ENCODE peak calls at places on chromosome 6, in eight cellular contexts. One of them, this sample, is unnamed.

GRCh38 chr6:166605752-166606151 is 19.3 kb upstream of the RAMACL start:
- DNase-seq in mucosa of gallbladder: peak
- DNase-seq in COR-L47: no peak
- DNase-seq in HL-60: no peak
- DNase-seq in stimulated activated CD8-positive, alpha-beta memory T cell treated with anti-CD3 and anti-CD28 coated beads, Interleukin-2, amount 100 ng/mL, for 48 hours: no peak
- DNase-seq in left ventricle myocardium inferior: no peak
- DNase-seq in activated CD4-positive, alpha-beta T cell treated with anti-CD3 and anti-CD28 coated beads for 36 hours: no peak
- DNase-seq in brain microvascular endothelial cell: no peak
- DNase-seq in this sample: no peak

GRCh38 chr6:53168516-53169257 is 20.0 kb upstream of the GCM1 start:
- DNase-seq in mucosa of gallbladder: no peak
- DNase-seq in COR-L47: no peak
- DNase-seq in HL-60: no peak
- DNase-seq in stimulated activated CD8-positive, alpha-beta memory T cell treated with anti-CD3 and anti-CD28 coated beads, Interleukin-2, amount 100 ng/mL, for 48 hours: no peak
- DNase-seq in left ventricle myocardium inferior: no peak
- DNase-seq in activated CD4-positive, alpha-beta T cell treated with anti-CD3 and anti-CD28 coated beads for 36 hours: no peak
- DNase-seq in brain microvascular endothelial cell: peak
- DNase-seq in this sample: no peak

GRCh38 chr6:13014551-13015378 is 298.2 kb downstream of the PHACTR1 start:
- DNase-seq in mucosa of gallbladder: no peak
- DNase-seq in COR-L47: peak
- DNase-seq in HL-60: no peak
- DNase-seq in stimulated activated CD8-positive, alpha-beta memory T cell treated with anti-CD3 and anti-CD28 coated beads, Interleukin-2, amount 100 ng/mL, for 48 hours: no peak
- DNase-seq in left ventricle myocardium inferior: peak
- DNase-seq in activated CD4-positive, alpha-beta T cell treated with anti-CD3 and anti-CD28 coated beads for 36 hours: no peak
- DNase-seq in brain microvascular endothelial cell: no peak
- DNase-seq in this sample: no peak

GRCh38 chr6:72132425-72132824 is 246.1 kb downstream of the RIMS1 start:
- DNase-seq in mucosa of gallbladder: no peak
- DNase-seq in COR-L47: no peak
- DNase-seq in HL-60: no peak
- DNase-seq in stimulated activated CD8-positive, alpha-beta memory T cell treated with anti-CD3 and anti-CD28 coated beads, Interleukin-2, amount 100 ng/mL, for 48 hours: no peak
- DNase-seq in left ventricle myocardium inferior: no peak
- DNase-seq in activated CD4-positive, alpha-beta T cell treated with anti-CD3 and anti-CD28 coated beads for 36 hours: no peak
- DNase-seq in brain microvascular endothelial cell: no peak
- DNase-seq in this sample: no peak

GRCh38 chr6:41488392-41489129 is 57.6 kb upstream of the FOXP4 start:
- DNase-seq in mucosa of gallbladder: no peak
- DNase-seq in COR-L47: no peak
- DNase-seq in HL-60: no peak
- DNase-seq in stimulated activated CD8-positive, alpha-beta memory T cell treated with anti-CD3 and anti-CD28 coated beads, Interleukin-2, amount 100 ng/mL, for 48 hours: no peak
- DNase-seq in left ventricle myocardium inferior: no peak
- DNase-seq in activated CD4-positive, alpha-beta T cell treated with anti-CD3 and anti-CD28 coated beads for 36 hours: no peak
- DNase-seq in brain microvascular endothelial cell: peak
- DNase-seq in this sample: peak

GRCh38 chr6:169972736-169973135 is 221.3 kb downstream of the ERMARD start:
- DNase-seq in mucosa of gallbladder: no peak
- DNase-seq in COR-L47: no peak
- DNase-seq in HL-60: no peak
- DNase-seq in stimulated activated CD8-positive, alpha-beta memory T cell treated with anti-CD3 and anti-CD28 coated beads, Interleukin-2, amount 100 ng/mL, for 48 hours: no peak
- DNase-seq in left ventricle myocardium inferior: peak
- DNase-seq in activated CD4-positive, alpha-beta T cell treated with anti-CD3 and anti-CD28 coated beads for 36 hours: no peak
- DNase-seq in brain microvascular endothelial cell: no peak
- DNase-seq in this sample: no peak

GRCh38 chr6:42221546-42221945 is 3.9 kb upstream of the MRPS10 start:
- DNase-seq in mucosa of gallbladder: no peak
- DNase-seq in COR-L47: no peak
- DNase-seq in HL-60: no peak
- DNase-seq in stimulated activated CD8-positive, alpha-beta memory T cell treated with anti-CD3 and anti-CD28 coated beads, Interleukin-2, amount 100 ng/mL, for 48 hours: no peak
- DNase-seq in left ventricle myocardium inferior: no peak
- DNase-seq in activated CD4-positive, alpha-beta T cell treated with anti-CD3 and anti-CD28 coated beads for 36 hours: no peak
- DNase-seq in brain microvascular endothelial cell: no peak
- DNase-seq in this sample: no peak

GRCh38 chr6:15444081-15444731 is 198.3 kb downstream of the JARID2 start:
- DNase-seq in mucosa of gallbladder: no peak
- DNase-seq in COR-L47: no peak
- DNase-seq in HL-60: no peak
- DNase-seq in stimulated activated CD8-positive, alpha-beta memory T cell treated with anti-CD3 and anti-CD28 coated beads, Interleukin-2, amount 100 ng/mL, for 48 hours: no peak
- DNase-seq in left ventricle myocardium inferior: no peak
- DNase-seq in activated CD4-positive, alpha-beta T cell treated with anti-CD3 and anti-CD28 coated beads for 36 hours: no peak
- DNase-seq in brain microvascular endothelial cell: no peak
- DNase-seq in this sample: no peak

GRCh38 chr6:18186033-18186432 is 30.8 kb downstream of the KDM1B start:
- DNase-seq in mucosa of gallbladder: no peak
- DNase-seq in COR-L47: no peak
- DNase-seq in HL-60: no peak
- DNase-seq in stimulated activated CD8-positive, alpha-beta memory T cell treated with anti-CD3 and anti-CD28 coated beads, Interleukin-2, amount 100 ng/mL, for 48 hours: no peak
- DNase-seq in left ventricle myocardium inferior: no peak
- DNase-seq in activated CD4-positive, alpha-beta T cell treated with anti-CD3 and anti-CD28 coated beads for 36 hours: no peak
- DNase-seq in brain microvascular endothelial cell: no peak
- DNase-seq in this sample: no peak

GRCh38 chr6:130997061-130997753 is 65.8 kb downstream of the EPB41L2 start:
- DNase-seq in mucosa of gallbladder: no peak
- DNase-seq in COR-L47: no peak
- DNase-seq in HL-60: no peak
- DNase-seq in stimulated activated CD8-positive, alpha-beta memory T cell treated with anti-CD3 and anti-CD28 coated beads, Interleukin-2, amount 100 ng/mL, for 48 hours: no peak
- DNase-seq in left ventricle myocardium inferior: no peak
- DNase-seq in activated CD4-positive, alpha-beta T cell treated with anti-CD3 and anti-CD28 coated beads for 36 hours: no peak
- DNase-seq in brain microvascular endothelial cell: no peak
- DNase-seq in this sample: no peak

GRCh38 chr6:157358287-157358686 is 22.7 kb upstream of the ZDHHC14 start:
- DNase-seq in mucosa of gallbladder: no peak
- DNase-seq in COR-L47: no peak
- DNase-seq in HL-60: no peak
- DNase-seq in stimulated activated CD8-positive, alpha-beta memory T cell treated with anti-CD3 and anti-CD28 coated beads, Interleukin-2, amount 100 ng/mL, for 48 hours: no peak
- DNase-seq in left ventricle myocardium inferior: no peak
- DNase-seq in activated CD4-positive, alpha-beta T cell treated with anti-CD3 and anti-CD28 coated beads for 36 hours: no peak
- DNase-seq in brain microvascular endothelial cell: no peak
- DNase-seq in this sample: no peak

GRCh38 chr6:37822851-37823682 is 3.5 kb downstream of the ZFAND3 start:
- DNase-seq in mucosa of gallbladder: peak
- DNase-seq in COR-L47: no peak
- DNase-seq in HL-60: no peak
- DNase-seq in stimulated activated CD8-positive, alpha-beta memory T cell treated with anti-CD3 and anti-CD28 coated beads, Interleukin-2, amount 100 ng/mL, for 48 hours: peak
- DNase-seq in left ventricle myocardium inferior: no peak
- DNase-seq in activated CD4-positive, alpha-beta T cell treated with anti-CD3 and anti-CD28 coated beads for 36 hours: peak
- DNase-seq in brain microvascular endothelial cell: peak
- DNase-seq in this sample: no peak

GRCh38 chr6:52407467-52407866 is 12.7 kb upstream of the EFHC1 start:
- DNase-seq in mucosa of gallbladder: no peak
- DNase-seq in COR-L47: peak
- DNase-seq in HL-60: no peak
- DNase-seq in stimulated activated CD8-positive, alpha-beta memory T cell treated with anti-CD3 and anti-CD28 coated beads, Interleukin-2, amount 100 ng/mL, for 48 hours: no peak
- DNase-seq in left ventricle myocardium inferior: no peak
- DNase-seq in activated CD4-positive, alpha-beta T cell treated with anti-CD3 and anti-CD28 coated beads for 36 hours: no peak
- DNase-seq in brain microvascular endothelial cell: peak
- DNase-seq in this sample: no peak

GRCh38 chr6:82781805-82782204 is 283.8 kb downstream of the UBE3D start:
- DNase-seq in mucosa of gallbladder: no peak
- DNase-seq in COR-L47: no peak
- DNase-seq in HL-60: no peak
- DNase-seq in stimulated activated CD8-positive, alpha-beta memory T cell treated with anti-CD3 and anti-CD28 coated beads, Interleukin-2, amount 100 ng/mL, for 48 hours: no peak
- DNase-seq in left ventricle myocardium inferior: no peak
- DNase-seq in activated CD4-positive, alpha-beta T cell treated with anti-CD3 and anti-CD28 coated beads for 36 hours: no peak
- DNase-seq in brain microvascular endothelial cell: no peak
- DNase-seq in this sample: no peak

GRCh38 chr6:40376113-40376650 is 211.0 kb downstream of the LRFN2 start:
- DNase-seq in mucosa of gallbladder: no peak
- DNase-seq in COR-L47: peak
- DNase-seq in HL-60: no peak
- DNase-seq in stimulated activated CD8-positive, alpha-beta memory T cell treated with anti-CD3 and anti-CD28 coated beads, Interleukin-2, amount 100 ng/mL, for 48 hours: no peak
- DNase-seq in left ventricle myocardium inferior: no peak
- DNase-seq in activated CD4-positive, alpha-beta T cell treated with anti-CD3 and anti-CD28 coated beads for 36 hours: no peak
- DNase-seq in brain microvascular endothelial cell: no peak
- DNase-seq in this sample: no peak